ENCODE peak calls at places on chromosome 5, in seven cellular contexts. F, K, O, R, D, B and T are unnamed samples.
A peak's percentile ranks its signal among the peaks of the same experiment; 100 is the strongest.

GRCh38 chr5:132060501-132061161 is at the start of gene IL3:
- DNase-seq in F (no peak), R (no peak), D (no peak), K (no peak), B (peak; percentile 50), O (no peak), T (no peak)

GRCh38 chr5:69498384-69498783 is 5.8 kb downstream of the OCLN start:
- DNase-seq in K (no peak), R (no peak), O (peak; percentile 52), B (no peak), D (no peak), F (peak; percentile 38), T (no peak)

GRCh38 chr5:128144491-128144890 is 60.9 kb downstream of the SLC12A2 start:
- DNase-seq in R (no peak), K (no peak), O (no peak), B (no peak), F (peak; percentile 34), D (no peak), T (no peak)

GRCh38 chr5:121949885-121950284 is 11.9 kb upstream of the SRFBP1 start:
- DNase-seq in D (peak; percentile 21), B (no peak), O (peak; percentile 62), K (no peak), F (peak; percentile 53), R (peak; percentile 57), T (no peak)

GRCh38 chr5:128537999-128538248 is at the start of gene FBN2:
- DNase-seq in K (no peak), F (no peak), R (no peak), B (no peak), D (no peak), O (no peak), T (no peak)

GRCh38 chr5:28685794-28686193 is 1647.4 kb upstream of the CDH9 start:
- DNase-seq in O (no peak), F (no peak), B (no peak), D (no peak), K (no peak), R (no peak), T (no peak)

GRCh38 chr5:146805099-146805498 is 73.5 kb downstream of the PPP2R2B start:
- DNase-seq in R (no peak), D (no peak), F (no peak), B (no peak), O (peak; percentile 81), K (no peak), T (no peak)

GRCh38 chr5:16291894-16292293 is 112.3 kb upstream of the MARCHF11 start:
- DNase-seq in O (no peak), K (no peak), D (no peak), R (no peak), F (no peak), B (no peak), T (no peak)

GRCh38 chr5:6784481-6784880 is 71.2 kb downstream of the TENT4A start:
- DNase-seq in R (no peak), D (no peak), O (no peak), F (no peak), K (no peak), B (no peak), T (no peak)

GRCh38 chr5:55855509-55855908 is 4.4 kb downstream of the IL31RA start:
- DNase-seq in K (no peak), F (peak; percentile 24), R (peak; percentile 87), O (no peak), B (no peak), D (no peak), T (no peak)

GRCh38 chr5:149138182-149138923 is 2.9 kb upstream of the ABLIM3 start:
- DNase-seq in O (no peak), R (no peak), F (no peak), K (no peak), B (no peak), D (no peak), T (no peak)

GRCh38 chr5:175252234-175252805 is 191.7 kb downstream of the DRD1 start:
- DNase-seq in R (no peak), O (peak; percentile 4), D (no peak), F (peak; percentile 49), K (no peak), B (no peak), T (no peak)